ENCODE peak calls at places on chromosomes 2 and 18, in seven cellular contexts. R, Y, K, E, G, J and P are unnamed samples.

GRCh38 chr2:43880471-43880870 is 41.7 kb downstream of the ABCG8 start:
- DNase-seq in E (no peak), J (no peak), Y (no peak), K (no peak), G (no peak), R (no peak), P (no peak)

GRCh38 chr2:156329031-156329921 is 3.2 kb downstream of the NR4A2 start:
- DNase-seq in E (no peak), Y (no peak), R (no peak), G (peak), K (no peak), J (no peak), P (no peak)

GRCh38 chr2:23719721-23720120 is 207.2 kb downstream of the ATAD2B start:
- DNase-seq in G (no peak), E (no peak), K (no peak), J (no peak), Y (no peak), R (no peak), P (no peak)

GRCh38 chr18:32771169-32771751 is 1.6 kb downstream of the KLHL14 start:
- DNase-seq in Y (no peak), J (peak), K (no peak), R (no peak), G (peak), E (no peak), P (peak)

GRCh38 chr2:121356058-121356640 is 71.1 kb upstream of the TFCP2L1 start:
- DNase-seq in K (no peak), J (peak), G (peak), R (peak), Y (peak), E (peak), P (peak)

GRCh38 chr2:9378433-9379371 is 44.6 kb downstream of the ITGB1BP1 start:
- DNase-seq in Y (peak), K (no peak), E (peak), R (peak), G (no peak), J (peak), P (peak)

GRCh38 chr2:178277741-178278197 is 83.5 kb downstream of the OSBPL6 start:
- DNase-seq in Y (no peak), J (peak), E (peak), R (peak), K (no peak), G (no peak), P (peak)

GRCh38 chr2:233758168-233758567 is 1.9 kb upstream of the UGT1A1 start:
- DNase-seq in G (no peak), Y (no peak), K (no peak), J (no peak), R (no peak), E (no peak), P (no peak)

GRCh38 chr2:183242937-183243336 is 118.7 kb downstream of the NUP35 start:
- DNase-seq in K (no peak), Y (peak), R (peak), J (peak), E (peak), G (no peak), P (no peak)

GRCh38 chr18:9700261-9700796 is 7.8 kb upstream of the RAB31 start:
- DNase-seq in E (peak), R (peak), G (no peak), K (no peak), J (peak), Y (no peak), P (no peak)

GRCh38 chr2:16218651-16219050 is 278.3 kb downstream of the MYCN start:
- DNase-seq in Y (peak), K (no peak), G (peak), J (no peak), E (no peak), R (no peak), P (no peak)

GRCh38 chr2:195468771-195469170 is 188.3 kb upstream of the SLC39A10 start:
- DNase-seq in E (no peak), J (peak), G (no peak), K (no peak), R (no peak), Y (no peak), P (no peak)
- TF ChIP-seq CTCF in E (no peak), J (no peak), G (no peak), K (no peak), R (no peak), Y (no peak), P (no peak)

GRCh38 chr2:226791487-226792081 is 8.0 kb downstream of the IRS1 start:
- DNase-seq in R (peak), Y (peak), E (peak), J (peak), K (peak), G (peak), P (peak)
- TF ChIP-seq CTCF in R (no peak), Y (peak), E (peak), J (no peak), K (no peak), G (no peak), P (peak)

DNA sequence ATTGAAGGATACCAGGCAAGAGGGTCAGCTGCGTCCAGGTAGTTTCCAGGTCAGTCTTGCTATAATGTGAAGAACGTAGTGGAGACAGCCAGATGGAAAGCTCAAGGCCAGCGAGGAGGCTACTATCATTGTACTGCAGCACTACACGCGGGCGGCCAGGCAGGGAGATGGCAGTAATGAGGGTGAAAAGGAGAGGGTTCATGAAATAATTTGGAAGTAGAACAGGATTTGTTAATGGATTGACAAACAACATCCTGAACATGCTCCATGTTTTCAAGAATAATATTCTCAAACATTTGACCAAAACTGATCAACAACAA is 17.1 kb downstream of the SPIRE1 start:
- DNase-seq in J (no peak), R (no peak), E (no peak), G (no peak), K (no peak), Y (no peak), P (no peak)
- TF ChIP-seq CTCF in J (no peak), R (no peak), E (no peak), G (no peak), K (no peak), Y (no peak), P (no peak)

DNA sequence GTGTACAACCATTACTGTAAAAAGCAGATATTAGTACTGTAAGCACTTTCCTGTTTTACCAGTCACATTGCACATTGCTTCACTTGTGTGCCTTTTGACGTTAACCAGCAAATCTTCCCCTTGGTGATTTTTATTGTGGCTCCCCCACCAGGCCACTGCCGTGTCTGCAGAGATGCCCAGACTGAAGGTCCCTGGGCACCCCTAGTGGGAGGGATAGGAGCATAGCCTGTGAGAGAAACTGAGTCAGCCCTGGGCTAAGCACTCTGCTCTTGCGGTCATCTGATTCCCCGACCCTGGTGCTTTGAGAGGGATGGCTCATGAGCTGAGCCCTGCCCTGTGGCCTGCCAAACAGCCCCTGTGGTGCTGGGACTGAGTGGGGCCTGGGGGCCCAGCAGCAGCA is 73.4 kb downstream of the INPP4A start:
- DNase-seq in E (peak), R (peak), K (no peak), J (peak), Y (peak), G (peak), P (no peak)
- TF ChIP-seq CTCF in E (peak), R (peak), K (no peak), J (peak), Y (no peak), G (no peak), P (peak)

DNA sequence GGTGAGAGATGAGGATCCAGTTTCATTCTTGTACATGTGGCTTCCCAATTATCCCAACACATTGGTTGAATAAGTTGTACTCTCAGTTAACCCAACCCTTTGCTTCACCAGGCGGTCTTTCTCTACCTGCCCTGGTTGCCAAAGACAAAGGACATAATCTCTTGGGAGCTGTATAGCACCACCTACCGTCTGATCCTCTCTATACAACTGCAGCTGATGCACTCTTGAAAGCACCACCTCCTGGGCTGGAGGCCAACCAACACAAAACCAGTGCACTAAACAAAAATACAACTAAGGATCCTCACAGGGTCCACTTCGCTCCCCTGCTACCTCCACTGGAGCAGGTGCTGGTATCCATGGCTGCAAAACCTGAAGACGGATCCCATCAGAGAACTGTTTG is 473.6 kb upstream of the NRXN1 start:
- DNase-seq in J (peak), Y (no peak), E (no peak), G (peak), R (no peak), K (no peak), P (no peak)
- TF ChIP-seq CTCF in J (peak), Y (no peak), E (no peak), G (peak), R (no peak), K (no peak), P (no peak)

DNA sequence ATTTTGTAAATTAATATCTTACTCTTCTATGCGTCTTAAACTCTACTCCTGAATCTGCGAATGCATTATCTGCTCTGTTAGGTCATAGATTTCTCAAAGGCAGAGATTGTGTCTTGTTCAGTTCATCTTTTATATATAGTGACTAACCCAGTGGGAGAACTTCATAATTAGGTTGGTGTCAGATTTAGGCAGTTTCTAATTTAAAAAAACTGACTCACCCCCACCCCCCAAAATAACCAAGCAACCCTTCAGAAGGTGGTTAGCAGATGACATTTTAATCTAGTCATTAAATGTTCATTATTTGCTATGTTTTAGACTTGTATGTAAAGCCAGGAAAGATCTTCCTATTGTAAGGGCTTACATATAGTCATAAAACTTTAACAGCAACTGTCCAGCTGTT is 10.4 kb downstream of the SERPINB12 start:
- DNase-seq in J (no peak), G (no peak), K (no peak), E (no peak), R (no peak), Y (no peak), P (no peak)
- TF ChIP-seq CTCF in J (no peak), G (no peak), K (no peak), E (no peak), R (no peak), Y (no peak), P (no peak)

DNA sequence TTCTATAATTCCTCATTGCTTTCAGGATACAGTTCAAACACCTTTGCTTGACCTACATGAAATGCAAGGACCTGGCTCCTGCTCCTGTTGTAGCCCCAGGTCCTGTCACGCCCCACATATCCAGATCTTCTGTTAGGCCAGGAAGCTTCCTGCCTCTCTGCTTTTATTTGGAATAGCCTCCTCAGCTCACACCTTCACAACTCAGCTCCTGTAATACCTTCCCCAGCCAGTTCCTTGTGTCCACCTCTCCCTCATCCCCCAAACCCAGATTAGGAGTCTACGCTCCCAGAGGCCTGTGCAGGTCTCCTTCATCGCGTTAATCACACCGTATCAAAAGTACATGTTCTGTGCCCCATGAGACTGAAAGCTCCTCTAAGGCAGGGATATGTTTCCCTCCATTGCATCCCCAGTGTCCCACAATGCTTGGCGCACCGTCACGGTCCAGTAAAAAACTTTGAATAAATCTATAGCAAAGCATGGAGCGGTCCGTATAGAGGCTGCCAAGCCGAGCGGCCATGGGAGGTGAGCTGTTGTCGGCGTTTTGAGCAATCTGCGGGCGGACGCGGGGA is 371 bp downstream of the MDH1B start:
- DNase-seq in K (no peak), J (no peak), E (no peak), R (no peak), G (no peak), Y (no peak), P (no peak)
- TF ChIP-seq CTCF in K (no peak), J (no peak), E (no peak), R (no peak), G (no peak), Y (no peak), P (no peak)

DNA sequence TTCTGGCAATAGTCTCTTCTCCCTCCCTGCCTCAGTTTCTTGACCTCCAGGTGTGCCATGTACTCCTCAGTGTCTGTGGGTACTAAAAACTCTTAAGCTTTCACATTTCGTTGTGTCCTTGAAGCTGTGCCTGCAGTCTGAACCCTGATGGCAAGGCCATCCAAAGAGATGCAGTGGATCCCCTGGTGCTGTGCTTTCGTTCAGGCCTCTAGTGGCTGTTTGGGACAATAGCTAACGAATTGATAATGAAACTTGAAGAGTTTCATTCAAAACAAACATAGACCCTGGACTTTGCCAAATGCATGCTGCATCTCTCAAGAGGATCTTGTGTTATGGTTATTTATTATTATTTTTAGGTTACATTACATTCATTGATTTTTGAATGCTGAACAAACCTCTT is 523.1 kb upstream of the FSIP2 start:
- DNase-seq in G (peak), J (no peak), R (no peak), K (no peak), E (no peak), Y (no peak), P (no peak)
- TF ChIP-seq CTCF in G (no peak), J (no peak), R (no peak), K (no peak), E (no peak), Y (no peak), P (no peak)

GRCh38 chr2:237645261-237645660 is 17.9 kb downstream of the LRRFIP1 start:
- DNase-seq in J (no peak), R (no peak), G (no peak), Y (no peak), E (no peak), K (no peak), P (no peak)

GRCh38 chr2:237642030-237642700 is 14.8 kb downstream of the LRRFIP1 start:
- DNase-seq in Y (no peak), K (no peak), G (no peak), R (no peak), J (no peak), E (no peak), P (no peak)

GRCh38 chr2:237643582-237643981 is 16.2 kb downstream of the LRRFIP1 start:
- DNase-seq in J (no peak), Y (no peak), E (no peak), K (no peak), G (no peak), R (no peak), P (no peak)

GRCh38 chr2:237643066-237643465 is 15.7 kb downstream of the LRRFIP1 start:
- DNase-seq in Y (no peak), J (no peak), K (no peak), R (no peak), E (no peak), G (no peak), P (no peak)

GRCh38 chr2:237644059-237644703 is 16.8 kb downstream of the LRRFIP1 start:
- DNase-seq in G (no peak), E (no peak), R (no peak), Y (no peak), K (no peak), J (no peak), P (no peak)
- TF ChIP-seq CTCF in G (no peak), E (no peak), R (no peak), Y (no peak), K (no peak), J (no peak), P (no peak)

GRCh38 chr2:3208591-3208990 is 169.0 kb downstream of the EIPR1 start:
- DNase-seq in R (no peak), G (no peak), Y (no peak), J (no peak), K (no peak), E (no peak), P (no peak)

GRCh38 chr2:3210257-3210656 is 167.4 kb downstream of the EIPR1 start:
- DNase-seq in G (no peak), R (no peak), K (no peak), Y (no peak), E (no peak), J (no peak), P (no peak)

GRCh38 chr2:3211256-3211970 is 166.2 kb downstream of the EIPR1 start:
- DNase-seq in K (no peak), Y (no peak), J (no peak), R (no peak), G (no peak), E (no peak), P (no peak)

GRCh38 chr2:3208179-3208578 is 169.4 kb downstream of the EIPR1 start:
- DNase-seq in K (no peak), R (no peak), Y (no peak), E (no peak), J (no peak), G (no peak), P (no peak)

GRCh38 chr2:3209258-3209657 is 168.4 kb downstream of the EIPR1 start:
- DNase-seq in Y (no peak), G (no peak), E (no peak), R (no peak), K (no peak), J (no peak), P (no peak)
- TF ChIP-seq CTCF in Y (no peak), G (no peak), E (no peak), R (no peak), K (no peak), J (no peak), P (no peak)